ENCODE peak calls at places on chromosome X, in nine cellular contexts. E, R, M, A, U, C, L, Q and O are unnamed samples.

GRCh38 chrX:39519213-39519544 is 578.6 kb downstream of the BCOR start:
- DNase-seq in E (peak), R (no peak), M (peak), A (no peak), U (no peak), C (peak), L (no peak), Q (no peak), O (no peak)

GRCh38 chrX:64894454-64895038 is 81.7 kb downstream of the ZC4H2 start:
- DNase-seq in E (no peak), R (peak), M (peak), A (no peak), U (no peak), C (peak), L (no peak), Q (peak), O (peak)

GRCh38 chrX:154046262-154046771 is 26.6 kb upstream of the IRAK1 start:
- DNase-seq in E (peak), R (peak), M (no peak), A (no peak), U (no peak), C (peak), L (no peak), Q (no peak), O (no peak)

GRCh38 chrX:72663737-72664136 is 50.4 kb downstream of the PHKA1 start:
- DNase-seq in E (no peak), R (no peak), M (no peak), A (no peak), U (no peak), C (no peak), L (no peak), Q (no peak), O (no peak)

GRCh38 chrX:20515841-20516461 is 249.2 kb upstream of the RPS6KA3 start:
- DNase-seq in E (no peak), R (peak), M (no peak), A (no peak), U (no peak), C (no peak), L (no peak), Q (peak), O (no peak)

GRCh38 chrX:12767856-12768255 is 23.4 kb upstream of the PRPS2 start:
- DNase-seq in E (no peak), R (no peak), M (no peak), A (no peak), U (no peak), C (no peak), L (no peak), Q (no peak), O (no peak)

GRCh38 chrX:38271154-38271716 is 50.6 kb upstream of the SRPX start:
- DNase-seq in E (no peak), R (no peak), M (no peak), A (no peak), U (no peak), C (no peak), L (no peak), Q (no peak), O (no peak)

GRCh38 chrX:19725545-19726102 is 161.8 kb downstream of the SH3KBP1 start:
- DNase-seq in E (no peak), R (peak), M (no peak), A (no peak), U (no peak), C (no peak), L (no peak), Q (peak), O (no peak)

GRCh38 chrX:13647709-13648212 is 5.2 kb upstream of the TCEANC start:
- DNase-seq in E (peak), R (peak), M (peak), A (no peak), U (peak), C (peak), L (no peak), Q (peak), O (peak)

GRCh38 chrX:27555514-27555913 is 34.6 kb upstream of the DCAF8L2 start:
- DNase-seq in E (no peak), R (peak), M (no peak), A (no peak), U (no peak), C (no peak), L (no peak), Q (peak), O (peak)

GRCh38 chrX:45505214-45505613 is 304.5 kb upstream of the DIPK2B start:
- DNase-seq in E (no peak), R (peak), M (no peak), A (no peak), U (no peak), C (no peak), L (no peak), Q (no peak), O (no peak)

GRCh38 chrX:143633530-143634372 is 2.1 kb downstream of the SLITRK4 start:
- DNase-seq in E (peak), R (no peak), M (no peak), A (no peak), U (no peak), C (peak), L (no peak), Q (no peak), O (no peak)

GRCh38 chrX:38500886-38501285 is 60.5 kb upstream of the TSPAN7 start:
- DNase-seq in E (no peak), R (no peak), M (no peak), A (no peak), U (no peak), C (no peak), L (no peak), Q (no peak), O (no peak)

GRCh38 chrX:122220644-122221373 is 963.3 kb upstream of the GRIA3 start:
- DNase-seq in E (no peak), R (no peak), M (no peak), A (no peak), U (no peak), C (no peak), L (no peak), Q (no peak), O (no peak)

GRCh38 chrX:130826249-130826648 is 76.8 kb downstream of the ENOX2 start:
- DNase-seq in E (no peak), R (no peak), M (no peak), A (no peak), U (no peak), C (no peak), L (no peak), Q (no peak), O (no peak)

GRCh38 chrX:100636321-100636991 is at the start of gene TSPAN6:
- DNase-seq in E (peak), R (peak), M (peak), A (peak), U (no peak), C (peak), L (peak), Q (peak), O (peak)

GRCh38 chrX:107450823-107451509 is 1.5 kb downstream of the FRMPD3 start:
- DNase-seq in E (no peak), R (no peak), M (no peak), A (no peak), U (no peak), C (no peak), L (no peak), Q (peak), O (peak)

GRCh38 chrX:46649421-46650260 is 76.1 kb downstream of the CHST7 start:
- DNase-seq in E (peak), R (peak), M (peak), A (no peak), U (no peak), C (peak), L (no peak), Q (peak), O (no peak)

GRCh38 chrX:46681849-46682248 is 77.1 kb downstream of the SLC9A7 start:
- DNase-seq in E (no peak), R (peak), M (no peak), A (no peak), U (no peak), C (no peak), L (no peak), Q (no peak), O (no peak)

GRCh38 chrX:38803286-38803608 is 2.0 kb downstream of the MID1IP1 start:
- DNase-seq in E (no peak), R (no peak), M (no peak), A (no peak), U (no peak), C (no peak), L (no peak), Q (no peak), O (peak)

GRCh38 chrX:134599173-134599914 is 58.9 kb downstream of the PLAC1 start:
- DNase-seq in E (peak), R (peak), M (no peak), A (no peak), U (no peak), C (no peak), L (no peak), Q (peak), O (no peak)

GRCh38 chrX:1598876-1599790 is 7.7 kb downstream of the AKAP17A start:
- DNase-seq in E (no peak), R (no peak), M (no peak), A (no peak), U (no peak), C (no peak), L (peak), Q (no peak), O (no peak)

GRCh38 chrX:15497865-15498264 is 2.7 kb upstream of the BMX start:
- DNase-seq in E (peak), R (peak), M (peak), A (peak), U (no peak), C (peak), L (no peak), Q (peak), O (peak)

GRCh38 chrX:42951747-42952146 is 173.8 kb upstream of the PPP1R2C start:
- DNase-seq in E (no peak), R (no peak), M (no peak), A (no peak), U (no peak), C (no peak), L (no peak), Q (no peak), O (no peak)

GRCh38 chrX:64206556-64207162 is 1.2 kb upstream of the AMER1 start:
- DNase-seq in E (peak), R (peak), M (no peak), A (no peak), U (no peak), C (peak), L (no peak), Q (peak), O (no peak)

GRCh38 chrX:120464409-120464808 is 4.7 kb downstream of the LAMP2 start:
- DNase-seq in E (no peak), R (no peak), M (no peak), A (no peak), U (no peak), C (no peak), L (no peak), Q (no peak), O (peak)

GRCh38 chrX:8125566-8125965 is 45.5 kb downstream of the VCX2 start:
- DNase-seq in E (no peak), R (no peak), M (no peak), A (no peak), U (no peak), C (no peak), L (no peak), Q (no peak), O (no peak)

GRCh38 chrX:25124391-25124790 is 108.6 kb upstream of the ARX start:
- DNase-seq in E (no peak), R (no peak), M (no peak), A (no peak), U (no peak), C (no peak), L (no peak), Q (no peak), O (no peak)

GRCh38 chrX:40908857-40909475 is 173.6 kb upstream of the MED14 start:
- DNase-seq in E (no peak), R (peak), M (no peak), A (no peak), U (no peak), C (no peak), L (no peak), Q (no peak), O (no peak)

GRCh38 chrX:33211356-33212254 is at the start of gene DMD:
- DNase-seq in E (peak), R (peak), M (no peak), A (no peak), U (no peak), C (peak), L (no peak), Q (no peak), O (no peak)

GRCh38 chrX:134525086-134525792 is 65.3 kb downstream of the HPRT1 start:
- DNase-seq in E (no peak), R (peak), M (no peak), A (no peak), U (no peak), C (no peak), L (no peak), Q (no peak), O (no peak)

GRCh38 chrX:11419102-11419501 is 125.9 kb downstream of the AMELX start:
- DNase-seq in E (no peak), R (no peak), M (no peak), A (no peak), U (no peak), C (no peak), L (no peak), Q (no peak), O (no peak)

GRCh38 chrX:4091046-4091760 is 377.8 kb upstream of the PRKX start:
- DNase-seq in E (no peak), R (no peak), M (no peak), A (no peak), U (no peak), C (no peak), L (no peak), Q (no peak), O (no peak)

DNA sequence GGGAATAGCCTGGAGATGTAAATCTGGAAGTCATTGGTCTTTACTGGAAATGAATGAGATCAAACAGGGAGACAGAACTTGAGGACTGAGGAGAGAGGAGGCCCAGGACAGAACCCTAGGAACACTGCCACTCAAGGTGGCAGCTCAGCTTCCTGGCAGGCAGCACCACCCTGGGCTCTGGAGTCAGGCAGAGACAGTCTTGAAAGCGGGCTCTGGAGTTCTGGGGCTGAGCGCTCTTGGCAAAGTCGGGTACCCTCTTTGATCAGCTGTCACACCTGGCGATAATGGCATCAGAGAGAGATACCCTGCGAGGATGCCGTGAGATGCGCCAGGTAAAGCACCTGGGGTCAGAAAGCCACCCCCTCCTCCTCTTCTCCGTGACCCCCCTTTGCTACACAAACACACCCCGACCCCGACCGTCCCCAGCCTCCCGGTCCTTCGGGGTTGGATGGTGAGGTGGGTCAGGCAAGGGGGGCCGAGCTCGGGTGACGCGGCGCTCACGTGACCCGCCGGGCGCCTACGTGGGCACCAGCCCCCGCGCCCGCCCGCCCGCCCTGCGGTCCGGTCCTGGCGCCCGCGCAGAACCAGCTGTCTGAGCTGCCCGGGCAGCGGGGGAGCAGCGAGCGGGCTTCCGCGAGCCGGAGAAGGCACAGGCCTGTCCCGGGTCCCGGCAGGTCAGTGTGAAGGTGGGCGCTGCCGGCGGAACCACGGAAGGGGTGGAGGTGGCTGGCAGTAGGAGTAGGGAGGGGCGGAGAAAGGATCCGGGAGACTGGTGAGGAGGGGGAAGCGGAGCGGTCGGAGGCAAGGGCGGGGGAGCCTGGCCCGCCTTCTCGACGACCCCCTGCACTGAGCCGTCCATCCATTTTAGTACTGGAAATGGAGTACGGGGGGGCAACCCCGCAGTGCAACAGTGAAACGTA is at the start of gene TCEAL3:
- DNase-seq in E (peak), R (peak), M (peak), A (no peak), U (peak), C (peak), L (peak), Q (no peak), O (peak)
- TF ChIP-seq POLR2A in E (peak), R (peak), M (no peak), A (no peak), U (peak), C (peak), L (no peak), Q (no peak), O (no peak)

DNA sequence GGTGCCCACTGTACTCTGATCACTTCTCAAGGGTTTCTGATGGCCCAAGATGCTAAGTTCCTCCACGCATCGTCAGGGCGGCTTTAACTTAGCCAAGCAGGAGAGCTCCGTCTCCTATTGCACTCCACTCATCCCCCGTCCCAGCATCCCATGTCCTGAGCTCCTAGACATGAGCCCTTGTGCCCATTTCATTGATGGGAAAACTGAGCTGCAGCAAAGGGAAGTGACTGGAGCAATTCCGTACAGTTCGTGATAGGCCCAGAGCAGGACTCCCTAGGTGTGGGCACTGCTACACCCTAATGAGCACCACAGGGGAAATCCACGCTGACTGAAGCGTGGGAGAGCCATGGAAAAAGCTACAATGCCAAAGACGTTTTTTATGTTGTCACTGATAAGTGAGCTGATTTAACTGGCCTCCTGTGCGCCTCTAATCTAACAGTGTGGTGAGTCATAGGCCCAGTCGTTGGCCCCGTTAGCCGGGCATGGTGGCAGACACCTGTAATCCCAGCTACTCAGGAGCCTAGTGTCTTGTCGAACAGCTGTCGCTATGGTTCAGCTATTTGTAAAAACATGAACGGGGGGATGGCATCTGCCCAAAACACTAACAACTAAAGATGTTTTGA is 14.9 kb downstream of the NSDHL start:
- DNase-seq in E (no peak), R (no peak), M (no peak), A (no peak), U (no peak), C (no peak), L (peak), Q (no peak), O (no peak)
- TF ChIP-seq POLR2A in E (no peak), R (no peak), M (no peak), A (no peak), U (no peak), C (no peak), L (no peak), Q (no peak), O (no peak)

DNA sequence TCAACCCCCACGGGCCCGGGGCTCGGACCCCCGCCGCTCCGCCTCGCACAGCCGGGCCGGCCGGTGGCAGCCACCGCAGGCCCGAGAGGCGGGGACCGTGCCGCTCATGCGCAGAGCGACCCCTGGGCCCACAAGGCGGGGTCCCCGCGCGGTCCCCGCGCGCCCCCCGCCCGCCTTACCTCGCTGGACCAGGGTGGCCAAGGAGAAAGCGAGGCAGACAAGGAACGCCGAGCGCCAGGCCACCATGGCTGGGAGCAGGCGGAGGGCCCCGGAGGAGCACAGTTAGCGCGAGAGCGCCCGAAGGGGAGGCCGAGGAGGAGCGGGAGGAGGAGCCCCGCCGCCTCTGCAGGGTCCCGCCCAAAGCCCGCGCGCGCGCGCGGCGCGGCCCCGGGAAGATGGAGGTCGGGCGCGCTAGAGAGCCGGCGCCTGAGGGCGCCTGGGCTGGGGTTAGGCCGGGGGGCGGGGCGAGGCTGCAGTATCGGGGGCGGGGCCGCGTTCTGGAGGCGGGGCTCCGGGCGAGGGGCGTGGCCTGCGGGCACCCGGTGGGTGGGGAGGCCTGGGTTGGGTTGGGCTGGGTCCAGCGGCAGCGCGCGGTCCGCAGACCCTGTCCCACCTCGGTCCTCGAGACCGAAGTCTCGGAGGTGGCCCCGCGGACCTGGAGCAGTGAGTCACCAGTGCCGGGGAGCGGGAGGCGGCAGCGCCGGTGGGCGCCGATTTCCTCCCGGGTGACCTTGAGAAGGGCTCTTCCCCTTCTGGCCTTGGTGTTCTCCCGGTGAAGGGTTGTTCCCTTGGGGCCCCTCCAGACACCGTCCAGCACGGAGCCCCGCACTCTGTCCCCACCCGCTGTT is at the start of gene CD99L2:
- DNase-seq in E (peak), R (peak), M (peak), A (peak), U (peak), C (peak), L (peak), Q (peak), O (peak)
- TF ChIP-seq POLR2A in E (peak), R (peak), M (no peak), A (peak), U (peak), C (peak), L (no peak), Q (no peak), O (peak)

GRCh38 chrX:319579-320125 is 1.1 kb upstream of the GTPBP6 start:
- DNase-seq in E (no peak), R (no peak), M (no peak), A (no peak), U (no peak), C (no peak), L (peak), Q (no peak), O (no peak)

GRCh38 chrX:318068-318738 is 393 bp downstream of the GTPBP6 start:
- DNase-seq in E (peak), R (peak), M (peak), A (peak), U (no peak), C (peak), L (peak), Q (peak), O (no peak)

GRCh38 chrX:317424-318067 is 1.1 kb downstream of the GTPBP6 start:
- DNase-seq in E (no peak), R (no peak), M (no peak), A (peak), U (no peak), C (no peak), L (no peak), Q (peak), O (no peak)

GRCh38 chrX:320126-320783 is 1.7 kb upstream of the GTPBP6 start:
- DNase-seq in E (peak), R (peak), M (no peak), A (no peak), U (no peak), C (peak), L (peak), Q (peak), O (no peak)

GRCh38 chrX:318739-319578 is at the start of gene GTPBP6:
- DNase-seq in E (peak), R (peak), M (peak), A (peak), U (no peak), C (peak), L (peak), Q (peak), O (no peak)
- TF ChIP-seq POLR2A in E (peak), R (peak), M (no peak), A (peak), U (peak), C (peak), L (no peak), Q (peak), O (peak)

GRCh38 chrX:49059209-49060191 is 701 bp downstream of the CCDC120 start:
- DNase-seq in E (no peak), R (no peak), M (peak), A (no peak), U (no peak), C (peak), L (no peak), Q (no peak), O (no peak)

GRCh38 chrX:49060914-49061313 is 2.1 kb downstream of the CCDC120 start:
- DNase-seq in E (no peak), R (no peak), M (no peak), A (no peak), U (no peak), C (no peak), L (no peak), Q (no peak), O (no peak)

GRCh38 chrX:49061490-49061889 is 2.7 kb downstream of the CCDC120 start:
- DNase-seq in E (no peak), R (no peak), M (no peak), A (no peak), U (no peak), C (no peak), L (no peak), Q (no peak), O (no peak)

GRCh38 chrX:49061916-49062315 is 3.1 kb downstream of the CCDC120 start:
- DNase-seq in E (no peak), R (no peak), M (no peak), A (no peak), U (no peak), C (no peak), L (no peak), Q (no peak), O (no peak)

GRCh38 chrX:49058794-49059193 is at the start of gene CCDC120:
- DNase-seq in E (no peak), R (no peak), M (peak), A (no peak), U (no peak), C (peak), L (no peak), Q (no peak), O (no peak)
- TF ChIP-seq POLR2A in E (no peak), R (no peak), M (no peak), A (no peak), U (peak), C (peak), L (no peak), Q (no peak), O (no peak)